ENCODE peak calls at places on chromosomes 7 and 10, in five cellular contexts. One of them, this sample, is unnamed.

GRCh38 chr7:134315679-134316538 is 821 bp downstream of the SLC35B4 start:
- DNase-seq in SK-N-SH: peak
- DNase-seq in GM23248: peak
- DNase-seq in spleen: no peak
- DNase-seq in A549: peak
- DNase-seq in this sample: no peak

GRCh38 chr10:43202224-43202656 is 64.0 kb downstream of the CSGALNACT2 start:
- DNase-seq in SK-N-SH: peak
- DNase-seq in GM23248: peak
- DNase-seq in spleen: peak
- DNase-seq in A549: peak
- DNase-seq in this sample: no peak

GRCh38 chr7:106346678-106347217 is 62.0 kb upstream of the NAMPT start:
- DNase-seq in SK-N-SH: no peak
- DNase-seq in GM23248: peak
- DNase-seq in spleen: no peak
- DNase-seq in A549: peak
- DNase-seq in this sample: peak

GRCh38 chr10:18293536-18294510 is 153.6 kb downstream of the CACNB2 start:
- DNase-seq in SK-N-SH: no peak
- DNase-seq in GM23248: no peak
- DNase-seq in spleen: no peak
- DNase-seq in A549: no peak
- DNase-seq in this sample: no peak

GRCh38 chr10:52334595-52334994 is 20.5 kb downstream of the DKK1 start:
- DNase-seq in SK-N-SH: no peak
- DNase-seq in GM23248: peak
- DNase-seq in spleen: no peak
- DNase-seq in A549: peak
- DNase-seq in this sample: no peak

GRCh38 chr7:7851381-7851780 is 117.2 kb upstream of the GLCCI1 start:
- DNase-seq in SK-N-SH: no peak
- DNase-seq in GM23248: no peak
- DNase-seq in spleen: no peak
- DNase-seq in A549: no peak
- DNase-seq in this sample: no peak

GRCh38 chr7:52719677-52720076 is 315.8 kb upstream of the POM121L12 start:
- DNase-seq in SK-N-SH: no peak
- DNase-seq in GM23248: no peak
- DNase-seq in spleen: no peak
- DNase-seq in A549: no peak
- DNase-seq in this sample: no peak

GRCh38 chr7:77940647-77941046 is 142.1 kb downstream of the PHTF2 start:
- DNase-seq in SK-N-SH: peak
- DNase-seq in GM23248: peak
- DNase-seq in spleen: no peak
- DNase-seq in A549: peak
- DNase-seq in this sample: peak

GRCh38 chr7:36994456-36995112 is 270.3 kb upstream of the AOAH start:
- DNase-seq in SK-N-SH: no peak
- DNase-seq in GM23248: peak
- DNase-seq in spleen: no peak
- DNase-seq in A549: no peak
- DNase-seq in this sample: no peak

GRCh38 chr7:117119192-117119924 is 166.1 kb downstream of the ST7 start:
- DNase-seq in SK-N-SH: peak
- DNase-seq in GM23248: peak
- DNase-seq in spleen: peak
- DNase-seq in A549: peak
- DNase-seq in this sample: peak

GRCh38 chr7:115110523-115110922 is 188.6 kb downstream of the MDFIC start:
- DNase-seq in SK-N-SH: no peak
- DNase-seq in GM23248: no peak
- DNase-seq in spleen: no peak
- DNase-seq in A549: no peak
- DNase-seq in this sample: no peak

GRCh38 chr10:32412499-32412853 is 33.5 kb upstream of the CCDC7 start:
- DNase-seq in SK-N-SH: no peak
- DNase-seq in GM23248: peak
- DNase-seq in spleen: no peak
- DNase-seq in A549: no peak
- DNase-seq in this sample: no peak

GRCh38 chr7:71566376-71566775 is 434.4 kb downstream of the GALNT17 start:
- DNase-seq in SK-N-SH: no peak
- DNase-seq in GM23248: no peak
- DNase-seq in spleen: no peak
- DNase-seq in A549: no peak
- DNase-seq in this sample: no peak

GRCh38 chr10:101222683-101223273 is 6.5 kb downstream of the LBX1 start:
- DNase-seq in SK-N-SH: peak
- DNase-seq in GM23248: peak
- DNase-seq in spleen: no peak
- DNase-seq in A549: no peak
- DNase-seq in this sample: no peak

GRCh38 chr7:22990588-22990949 is 23.4 kb downstream of the HYCC1 start:
- DNase-seq in SK-N-SH: no peak
- DNase-seq in GM23248: peak
- DNase-seq in spleen: no peak
- DNase-seq in A549: no peak
- DNase-seq in this sample: no peak

GRCh38 chr10:69464801-69465401 is 13.6 kb downstream of the TSPAN15 start:
- DNase-seq in SK-N-SH: no peak
- DNase-seq in GM23248: no peak
- DNase-seq in spleen: peak
- DNase-seq in A549: no peak
- DNase-seq in this sample: no peak
- H3K27ac ChIP-seq in SK-N-SH: no peak
- H3K27ac ChIP-seq in GM23248: no peak
- H3K27ac ChIP-seq in spleen: peak
- H3K27ac ChIP-seq in A549: peak
- H3K27ac ChIP-seq in this sample: peak

DNA sequence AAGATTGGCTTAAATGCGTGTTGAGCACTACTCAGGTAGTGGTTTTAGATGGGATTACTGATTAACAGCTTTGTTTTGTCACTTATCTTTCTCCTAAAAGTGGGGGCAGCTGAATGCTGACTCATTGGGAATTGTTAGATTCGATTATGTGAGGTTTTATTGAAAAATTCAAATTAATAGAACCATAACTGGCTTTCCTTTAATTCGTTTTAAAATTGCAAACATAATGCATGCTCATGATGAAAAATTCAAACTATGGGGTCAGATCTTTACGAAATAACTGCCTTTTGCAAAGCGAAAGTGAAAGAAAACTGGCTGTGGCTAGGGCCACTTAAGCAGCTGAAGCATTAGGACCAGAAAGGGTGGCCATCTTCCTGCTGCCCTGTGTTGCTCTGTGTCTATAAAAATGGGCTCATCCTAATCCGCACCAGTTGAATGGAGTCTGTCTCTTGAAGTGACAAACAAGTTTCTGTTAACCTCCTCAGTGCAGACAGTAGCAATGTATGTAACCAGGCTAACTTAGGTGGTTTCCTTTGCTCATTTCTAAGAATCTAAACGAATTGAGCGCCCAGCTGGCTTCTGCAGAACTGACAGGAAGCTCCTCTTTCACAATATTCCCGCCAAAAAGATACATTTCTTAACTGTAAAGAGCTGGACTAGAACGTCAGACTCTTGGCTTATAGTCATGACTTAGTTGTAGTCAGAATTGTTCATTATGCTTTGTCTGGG is 27.8 kb downstream of the DENND10 start:
- DNase-seq in SK-N-SH: no peak
- DNase-seq in GM23248: peak
- DNase-seq in spleen: no peak
- DNase-seq in A549: peak
- DNase-seq in this sample: no peak
- H3K27ac ChIP-seq in SK-N-SH: no peak
- H3K27ac ChIP-seq in GM23248: peak
- H3K27ac ChIP-seq in spleen: peak
- H3K27ac ChIP-seq in A549: peak
- H3K27ac ChIP-seq in this sample: peak

GRCh38 chr10:67297637-67298181 is 371.9 kb downstream of the LRRTM3 start:
- DNase-seq in SK-N-SH: no peak
- DNase-seq in GM23248: no peak
- DNase-seq in spleen: no peak
- DNase-seq in A549: no peak
- DNase-seq in this sample: no peak
- H3K27ac ChIP-seq in SK-N-SH: no peak
- H3K27ac ChIP-seq in GM23248: no peak
- H3K27ac ChIP-seq in spleen: no peak
- H3K27ac ChIP-seq in A549: no peak
- H3K27ac ChIP-seq in this sample: no peak

GRCh38 chr7:364536-364935 is 74.6 kb downstream of the FOXL3 start:
- DNase-seq in SK-N-SH: no peak
- DNase-seq in GM23248: no peak
- DNase-seq in spleen: peak
- DNase-seq in A549: no peak
- DNase-seq in this sample: no peak
- H3K27ac ChIP-seq in SK-N-SH: no peak
- H3K27ac ChIP-seq in GM23248: no peak
- H3K27ac ChIP-seq in spleen: no peak
- H3K27ac ChIP-seq in A549: no peak
- H3K27ac ChIP-seq in this sample: no peak

GRCh38 chr7:157391036-157391710 is 54.4 kb downstream of the DNAJB6 start:
- DNase-seq in SK-N-SH: no peak
- DNase-seq in GM23248: no peak
- DNase-seq in spleen: no peak
- DNase-seq in A549: no peak
- DNase-seq in this sample: no peak
- H3K27ac ChIP-seq in SK-N-SH: no peak
- H3K27ac ChIP-seq in GM23248: no peak
- H3K27ac ChIP-seq in spleen: peak
- H3K27ac ChIP-seq in A549: no peak
- H3K27ac ChIP-seq in this sample: no peak

DNA sequence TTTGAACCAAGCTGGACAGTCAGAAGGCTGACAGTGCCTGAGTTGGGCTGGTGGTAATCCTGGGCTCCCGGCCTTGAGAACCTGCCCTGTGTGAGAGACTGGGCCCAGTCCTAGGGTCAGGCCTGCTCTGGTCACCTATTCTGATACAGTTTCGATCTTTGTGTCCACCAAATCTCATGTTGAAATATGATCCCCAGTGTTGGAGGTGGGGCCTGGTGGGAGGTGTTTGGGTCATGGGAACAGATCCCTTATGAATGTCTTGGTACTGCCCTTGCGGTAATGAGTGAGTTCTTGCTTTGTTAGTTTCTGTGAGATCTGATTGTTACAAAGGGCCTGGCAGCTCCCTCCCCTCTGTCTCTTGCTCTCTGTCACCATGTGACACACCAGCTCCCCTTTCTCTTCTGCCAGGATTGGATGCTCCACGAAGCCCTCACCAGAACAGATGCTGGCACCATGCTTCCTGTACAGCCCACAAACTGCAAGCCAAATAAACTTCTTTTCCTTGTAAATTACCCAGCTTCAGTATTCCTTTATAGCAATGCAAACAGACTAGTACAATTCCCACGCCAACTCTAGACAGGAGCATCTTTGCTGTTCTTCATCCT is 111.8 kb upstream of the ZNF438 start:
- DNase-seq in SK-N-SH: no peak
- DNase-seq in GM23248: no peak
- DNase-seq in spleen: no peak
- DNase-seq in A549: no peak
- DNase-seq in this sample: no peak
- H3K27ac ChIP-seq in SK-N-SH: no peak
- H3K27ac ChIP-seq in GM23248: no peak
- H3K27ac ChIP-seq in spleen: no peak
- H3K27ac ChIP-seq in A549: no peak
- H3K27ac ChIP-seq in this sample: no peak

GRCh38 chr7:100464791-100465190 is 731 bp upstream of the SPACDR start:
- DNase-seq in SK-N-SH: no peak
- DNase-seq in GM23248: no peak
- DNase-seq in spleen: no peak
- DNase-seq in A549: no peak
- DNase-seq in this sample: no peak

GRCh38 chr7:100465299-100465698 is 1.2 kb upstream of the SPACDR start:
- DNase-seq in SK-N-SH: no peak
- DNase-seq in GM23248: peak
- DNase-seq in spleen: no peak
- DNase-seq in A549: no peak
- DNase-seq in this sample: no peak

GRCh38 chr7:100466830-100467605 is 3.0 kb upstream of the SPACDR start:
- DNase-seq in SK-N-SH: peak
- DNase-seq in GM23248: no peak
- DNase-seq in spleen: no peak
- DNase-seq in A549: no peak
- DNase-seq in this sample: no peak

GRCh38 chr7:100464210-100464660 is at the start of gene SPACDR:
- DNase-seq in SK-N-SH: no peak
- DNase-seq in GM23248: peak
- DNase-seq in spleen: no peak
- DNase-seq in A549: no peak
- DNase-seq in this sample: no peak

GRCh38 chr7:100465702-100466311 is 1.7 kb upstream of the SPACDR start:
- DNase-seq in SK-N-SH: peak
- DNase-seq in GM23248: peak
- DNase-seq in spleen: peak
- DNase-seq in A549: peak
- DNase-seq in this sample: no peak
- H3K27ac ChIP-seq in SK-N-SH: no peak
- H3K27ac ChIP-seq in GM23248: no peak
- H3K27ac ChIP-seq in spleen: no peak
- H3K27ac ChIP-seq in A549: peak
- H3K27ac ChIP-seq in this sample: no peak

GRCh38 chr10:28986117-28986792 is 302.6 kb upstream of the LYZL1 start:
- DNase-seq in SK-N-SH: no peak
- DNase-seq in GM23248: peak
- DNase-seq in spleen: no peak
- DNase-seq in A549: peak
- DNase-seq in this sample: no peak

GRCh38 chr10:28985137-28985885 is 303.6 kb upstream of the LYZL1 start:
- DNase-seq in SK-N-SH: no peak
- DNase-seq in GM23248: no peak
- DNase-seq in spleen: no peak
- DNase-seq in A549: no peak
- DNase-seq in this sample: no peak

GRCh38 chr10:28983799-28984198 is 305.1 kb upstream of the LYZL1 start:
- DNase-seq in SK-N-SH: no peak
- DNase-seq in GM23248: no peak
- DNase-seq in spleen: no peak
- DNase-seq in A549: no peak
- DNase-seq in this sample: no peak

GRCh38 chr10:28982950-28983349 is 305.6 kb downstream of the BAMBI start:
- DNase-seq in SK-N-SH: no peak
- DNase-seq in GM23248: no peak
- DNase-seq in spleen: no peak
- DNase-seq in A549: no peak
- DNase-seq in this sample: no peak

GRCh38 chr10:28984431-28984830 is 304.4 kb upstream of the LYZL1 start:
- DNase-seq in SK-N-SH: no peak
- DNase-seq in GM23248: peak
- DNase-seq in spleen: peak
- DNase-seq in A549: peak
- DNase-seq in this sample: no peak
- H3K27ac ChIP-seq in SK-N-SH: no peak
- H3K27ac ChIP-seq in GM23248: no peak
- H3K27ac ChIP-seq in spleen: no peak
- H3K27ac ChIP-seq in A549: peak
- H3K27ac ChIP-seq in this sample: no peak